ENCODE peak calls at places on chromosome 3, in eight cellular contexts. R is activated T-cell treated with anti-CD3 and anti-CD28 coated beads, Interleukin-2, amount 50 U/mL, for 72 hours; L is hippocampal formation; V is T-helper 9 cell; P is fibroblast of mammary gland; U is endothelial cell; A is Caki2; W is tibial artery. F is an unnamed sample.

GRCh38 chr3:194754091-194754490 is 68.4 kb downstream of the FAM43A start:
- DNase-seq in P (no peak), A (no peak), W (no peak), R (no peak), V (no peak), U (no peak), L (no peak), F (no peak)

GRCh38 chr3:137764563-137765309 is 621 bp downstream of the SOX14 start:
- DNase-seq in R (no peak), V (no peak), P (no peak), L (no peak), W (no peak), U (peak; percentile 19), A (no peak), F (no peak)

GRCh38 chr3:52015431-52016256 is 19.9 kb upstream of the RPL29 start:
- DNase-seq in R (no peak), V (no peak), W (no peak), U (no peak), L (no peak), P (no peak), A (no peak), F (no peak)

GRCh38 chr3:129626744-129627349 is 20.4 kb upstream of the PLXND1 start:
- DNase-seq in R (peak; percentile 88), V (peak; percentile 45), L (peak; percentile 47), P (peak; percentile 77), A (peak; percentile 82), U (peak; percentile 90), W (peak; percentile 92), F (peak; percentile 63)

GRCh38 chr3:13042127-13042931 is 30.9 kb downstream of the IQSEC1 start:
- DNase-seq in A (no peak), V (no peak), R (no peak), W (no peak), P (no peak), U (no peak), L (peak; percentile 34), F (no peak)

GRCh38 chr3:43914269-43914668 is 223.5 kb downstream of the ABHD5 start:
- DNase-seq in V (no peak), A (no peak), U (no peak), R (no peak), L (no peak), P (no peak), W (no peak), F (no peak)

GRCh38 chr3:186849392-186849975 is 7.0 kb downstream of the ADIPOQ start:
- DNase-seq in P (peak; percentile 37), U (no peak), A (peak; percentile 51), V (no peak), L (peak; percentile 9), W (no peak), R (peak; percentile 13), F (no peak)

GRCh38 chr3:197487911-197488391 is 67.8 kb downstream of the BDH1 start:
- DNase-seq in V (no peak), P (peak; percentile 98), R (no peak), L (no peak), U (no peak), W (peak; percentile 38), A (peak; percentile 92), F (no peak)

GRCh38 chr3:37904614-37905047 is 43.0 kb downstream of the CTDSPL start:
- DNase-seq in W (no peak), V (no peak), R (no peak), P (peak; percentile 79), A (no peak), U (no peak), L (no peak), F (no peak)

GRCh38 chr3:161559177-161559998 is 62.8 kb downstream of the OTOL1 start:
- DNase-seq in U (peak; percentile 28), V (no peak), P (peak; percentile 77), L (peak; percentile 61), W (no peak), A (peak; percentile 65), R (no peak), F (no peak)

F was measured in NK-92 treated with Interleukin-12 subunit alpha and Interleukin-12 subunit beta, amount 100 ng/mL, for 24 hours.